ENCODE peak calls at places on chromosome 18, in four cellular contexts. L is fibroblast of pulmonary artery, T is Calu3, H is type B pancreatic cell. W is an unnamed sample.

GRCh38 chr18:23763343-23763742 is 74.1 kb downstream of the LAMA3 start:
- DNase-seq in L (no peak), T (no peak), H (no peak), W (no peak)

GRCh38 chr18:55318864-55319516 is 269.0 kb downstream of the TCF4 start:
- DNase-seq in H (no peak), L (peak; percentile 70), T (no peak), W (no peak)

GRCh38 chr18:58334061-58334460 is 290.0 kb downstream of the NEDD4L start:
- DNase-seq in H (no peak), L (no peak), T (no peak), W (no peak)

GRCh38 chr18:25805323-25805722 is 285.1 kb downstream of the SS18 start:
- DNase-seq in T (no peak), L (peak; percentile 69), H (no peak), W (no peak)

GRCh38 chr18:33711514-33711913 is 133.5 kb downstream of the ASXL3 start:
- DNase-seq in L (no peak), T (no peak), H (no peak), W (no peak)

GRCh38 chr18:51149605-51150429 is 47.7 kb downstream of the MEX3C start:
- DNase-seq in T (peak; percentile 57), L (peak; percentile 60), H (no peak), W (no peak)

GRCh38 chr18:72878561-72878960 is 10.8 kb upstream of the NETO1 start:
- DNase-seq in H (no peak), L (no peak), T (no peak), W (no peak)

GRCh38 chr18:76658627-76659026 is 163.6 kb upstream of the ZNF516 start:
- DNase-seq in H (no peak), L (no peak), T (no peak), W (no peak)

GRCh38 chr18:59704146-59704545 is 6.9 kb upstream of the CCBE1 start:
- DNase-seq in L (no peak), H (no peak), T (no peak), W (no peak)

GRCh38 chr18:12589419-12589818 is 68.5 kb downstream of the SPIRE1 start:
- DNase-seq in H (no peak), T (no peak), L (no peak), W (no peak)

GRCh38 chr18:3119401-3120323 is 100.1 kb downstream of the MYOM1 start:
- DNase-seq in T (no peak), H (no peak), L (no peak), W (no peak)

GRCh38 chr18:42268186-42268725 is 313.2 kb downstream of the PIK3C3 start:
- DNase-seq in L (no peak), H (no peak), T (no peak), W (no peak)

GRCh38 chr18:48391863-48392262 is 17.3 kb downstream of the ZBTB7C start:
- DNase-seq in T (no peak), H (peak; percentile 11), L (no peak), W (no peak)

GRCh38 chr18:49464718-49465598 is 4.5 kb upstream of the DYM start:
- DNase-seq in T (no peak), H (no peak), L (peak; percentile 49), W (no peak)

GRCh38 chr18:76467371-76468190 is 27.5 kb downstream of the ZNF516 start:
- DNase-seq in L (peak; percentile 70), T (no peak), H (peak; percentile 60), W (no peak)

GRCh38 chr18:37564796-37565137 is 831 bp downstream of the CELF4 start:
- DNase-seq in T (peak; percentile 44), H (peak; percentile 90), L (peak; percentile 71), W (no peak)

GRCh38 chr18:51070545-51070944 is 40.5 kb downstream of the SMAD4 start:
- DNase-seq in H (no peak), T (no peak), L (peak; percentile 86), W (no peak)

GRCh38 chr18:7567487-7568425 is 640 bp downstream of the PTPRM start:
- DNase-seq in T (peak; percentile 59), L (peak; percentile 71), H (peak; percentile 72), W (peak; percentile 46)

DNA sequence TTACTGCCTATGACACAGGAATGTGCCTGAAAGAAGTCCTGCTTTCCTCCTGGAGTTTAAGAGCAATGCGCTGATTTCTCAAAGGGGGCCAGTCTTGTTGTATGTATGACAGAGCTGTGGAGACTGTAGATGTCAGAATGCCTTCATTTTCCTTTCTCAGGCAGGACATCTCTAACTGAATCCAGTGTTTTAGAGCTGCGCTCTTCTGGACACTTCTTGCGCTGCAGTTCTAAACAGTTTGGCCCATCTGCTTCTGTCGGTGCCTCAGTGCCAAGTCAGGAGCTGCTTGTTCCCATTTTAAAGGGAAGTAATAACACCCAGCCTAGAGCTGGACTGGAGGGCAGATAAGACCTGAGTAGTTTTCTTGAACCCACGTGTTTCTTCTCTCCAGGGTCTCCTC is 91.4 kb downstream of the ESCO1 start:
- DNase-seq in T (no peak), L (no peak), H (no peak), W (no peak)
- TF ChIP-seq CTCF in T (no peak), L (no peak), H (peak; percentile 29), W (no peak)

GRCh38 chr18:35029770-35030169 is 11.4 kb upstream of the MAPRE2 start:
- DNase-seq in H (no peak), T (no peak), L (no peak), W (no peak)
- TF ChIP-seq CTCF in H (peak; percentile 19), T (no peak), L (peak; percentile 20), W (peak; percentile 21)

DNA sequence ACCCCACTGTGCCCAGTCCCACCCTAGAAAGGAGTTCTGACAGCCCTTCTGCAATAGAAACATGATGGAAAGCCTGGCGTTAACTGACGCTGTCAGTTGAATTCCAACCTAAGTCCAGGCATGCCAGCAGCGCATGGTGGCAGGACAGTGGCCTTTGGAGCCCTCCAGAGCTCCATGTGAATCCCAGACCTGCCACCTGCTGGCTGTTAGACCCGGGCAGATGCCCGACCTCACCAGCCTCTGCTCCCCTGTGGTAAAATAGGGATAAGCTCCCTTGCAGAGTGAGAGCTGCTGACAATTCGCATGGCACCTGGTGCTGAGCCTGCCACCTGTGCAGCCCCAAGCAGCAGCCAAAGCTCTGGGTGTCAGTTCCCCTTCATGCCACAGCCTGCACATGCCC is 138.6 kb downstream of the LOXHD1 start:
- DNase-seq in L (no peak), H (no peak), T (peak; percentile 17), W (no peak)
- TF ChIP-seq CTCF in L (no peak), H (peak; percentile 24), T (no peak), W (no peak)

GRCh38 chr18:53375641-53376040 is 848.8 kb downstream of the MBD2 start:
- DNase-seq in H (no peak), L (no peak), T (no peak), W (no peak)

GRCh38 chr18:53382870-53383269 is 841.6 kb downstream of the MBD2 start:
- DNase-seq in L (no peak), T (no peak), H (no peak), W (no peak)

GRCh38 chr18:53385889-53386288 is 838.6 kb downstream of the MBD2 start:
- DNase-seq in H (no peak), L (no peak), T (no peak), W (no peak)

GRCh38 chr18:53380063-53380639 is 844.3 kb downstream of the MBD2 start:
- DNase-seq in H (no peak), T (peak; percentile 3), L (peak; percentile 60), W (no peak)
- TF ChIP-seq CTCF in H (peak; percentile 79), T (peak; percentile 15), L (peak; percentile 45), W (peak; percentile 33)

DNA sequence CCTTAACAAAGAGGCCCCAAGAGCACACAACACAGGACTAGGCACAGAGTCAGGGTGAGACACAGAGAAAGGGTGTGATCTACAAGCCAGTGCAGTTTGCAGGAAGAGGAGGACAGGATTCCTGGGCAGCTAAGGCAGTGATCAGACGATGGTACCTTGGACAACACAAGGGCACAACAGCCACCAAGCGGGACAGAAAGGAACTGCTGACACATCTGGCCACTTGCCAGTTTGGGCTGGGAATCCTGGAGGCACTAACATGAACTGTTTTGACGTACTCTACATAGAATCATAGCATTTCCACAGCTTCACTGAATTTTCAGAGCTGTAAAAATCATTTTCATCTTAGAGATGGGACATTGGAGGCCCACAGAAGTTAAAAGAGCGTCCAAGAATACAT is 221.5 kb upstream of the SLC35G4 start:
- DNase-seq in L (peak; percentile 57), T (peak; percentile 76), H (no peak), W (no peak)
- TF ChIP-seq CTCF in L (peak; percentile 34), T (peak; percentile 49), H (peak; percentile 37), W (no peak)

DNA sequence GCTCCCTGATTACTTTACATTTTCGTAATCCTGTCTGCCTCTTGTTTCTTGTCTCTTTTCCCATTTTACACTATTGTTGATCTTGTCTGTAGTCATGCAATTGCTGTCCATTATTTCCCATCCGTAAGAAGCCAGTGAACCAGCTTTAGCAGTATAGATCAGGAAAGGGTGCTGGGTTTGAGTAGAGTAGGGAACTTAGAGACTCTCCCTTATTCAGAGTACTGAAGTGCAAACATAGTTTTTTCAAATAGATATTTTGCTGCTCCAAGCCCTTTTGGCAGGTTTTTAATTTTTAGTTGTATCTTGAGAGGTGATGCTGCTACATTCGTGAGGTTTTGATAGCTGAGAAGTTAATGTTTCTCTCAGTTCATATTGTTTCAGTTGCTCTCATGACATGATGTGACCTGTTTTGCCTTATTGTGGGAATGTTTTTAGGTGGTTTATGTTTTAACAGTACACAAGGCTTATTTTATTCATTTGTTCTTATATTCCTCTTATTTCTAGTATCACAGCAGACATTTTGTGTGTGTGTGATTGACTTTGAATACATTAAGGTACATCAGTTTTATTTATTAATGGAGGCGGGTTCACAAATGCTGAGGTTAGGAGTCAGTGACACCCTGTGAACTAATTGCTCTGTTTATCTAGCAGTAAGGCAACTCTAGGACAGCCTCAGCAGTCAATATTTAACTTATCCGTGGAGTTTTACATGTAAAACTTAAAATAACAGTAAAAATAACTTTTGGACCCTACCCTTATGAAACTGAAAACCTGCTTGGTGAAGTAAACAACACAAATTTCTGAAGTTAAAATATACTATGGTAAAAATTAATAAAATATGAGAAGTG is 118.4 kb downstream of the ZNF407 start:
- DNase-seq in L (no peak), T (no peak), H (no peak), W (no peak)
- TF ChIP-seq CTCF in L (no peak), T (no peak), H (no peak), W (no peak)

W was measured in CD14-positive monocyte.